ENCODE peak calls at places on chromosomes 2 and 18, in four cellular contexts. One of them, this sample, is unnamed.

GRCh38 chr2:69945900-69946299 is 15.5 kb downstream of the ASPRV1 start:
- DNase-seq in GM12878: no peak
- DNase-seq in K562: no peak
- DNase-seq in HepG2: no peak
- DNase-seq in this sample: no peak

GRCh38 chr2:206824219-206824618 is 58.8 kb downstream of the FASTKD2 start:
- DNase-seq in K562: no peak
- DNase-seq in HepG2: no peak
- DNase-seq in GM12878: no peak
- DNase-seq in this sample: no peak

GRCh38 chr2:229340086-229340760 is 69.1 kb upstream of the PID1 start:
- DNase-seq in GM12878: no peak
- DNase-seq in HepG2: no peak
- DNase-seq in K562: no peak
- DNase-seq in this sample: no peak

GRCh38 chr18:74082476-74083070 is 65.1 kb downstream of the FBXO15 start:
- DNase-seq in HepG2: peak
- DNase-seq in GM12878: peak
- DNase-seq in K562: no peak
- DNase-seq in this sample: peak

GRCh38 chr2:201233192-201234166 is 26.9 kb upstream of the CASP8 start:
- DNase-seq in K562: peak
- DNase-seq in GM12878: peak
- DNase-seq in HepG2: peak
- DNase-seq in this sample: peak

GRCh38 chr2:109376115-109376514 is 237.7 kb downstream of the SEPTIN10 start:
- DNase-seq in GM12878: no peak
- DNase-seq in K562: no peak
- DNase-seq in HepG2: no peak
- DNase-seq in this sample: no peak

GRCh38 chr18:23629444-23629946 is 33.2 kb downstream of the ANKRD29 start:
- DNase-seq in K562: no peak
- DNase-seq in HepG2: peak
- DNase-seq in GM12878: peak
- DNase-seq in this sample: no peak

GRCh38 chr18:2337552-2338141 is 233.7 kb downstream of the METTL4 start:
- DNase-seq in HepG2: peak
- DNase-seq in K562: peak
- DNase-seq in GM12878: no peak
- DNase-seq in this sample: peak

GRCh38 chr2:179422037-179422643 is 157.5 kb upstream of the SESTD1 start:
- DNase-seq in HepG2: peak
- DNase-seq in K562: no peak
- DNase-seq in GM12878: no peak
- DNase-seq in this sample: peak

GRCh38 chr2:65896446-65896845 is 464.0 kb upstream of the SPRED2 start:
- DNase-seq in GM12878: no peak
- DNase-seq in K562: no peak
- DNase-seq in HepG2: no peak
- DNase-seq in this sample: no peak

GRCh38 chr2:239598011-239598731 is 197.4 kb upstream of the HDAC4 start:
- DNase-seq in K562: no peak
- DNase-seq in HepG2: no peak
- DNase-seq in GM12878: no peak
- DNase-seq in this sample: no peak

GRCh38 chr18:38019292-38019691 is 453.7 kb upstream of the CELF4 start:
- DNase-seq in GM12878: no peak
- DNase-seq in HepG2: no peak
- DNase-seq in K562: no peak
- DNase-seq in this sample: no peak

GRCh38 chr2:149849133-149849532 is 261.6 kb upstream of the MMADHC start:
- DNase-seq in GM12878: no peak
- DNase-seq in HepG2: no peak
- DNase-seq in K562: no peak
- DNase-seq in this sample: no peak

GRCh38 chr2:160407393-160408204 is 86.0 kb downstream of the RBMS1 start:
- DNase-seq in K562: peak
- DNase-seq in GM12878: no peak
- DNase-seq in HepG2: peak
- DNase-seq in this sample: peak

GRCh38 chr2:177201919-177202346 is 10.7 kb upstream of the HNRNPA3 start:
- DNase-seq in K562: no peak
- DNase-seq in HepG2: peak
- DNase-seq in GM12878: no peak
- DNase-seq in this sample: no peak

DNA sequence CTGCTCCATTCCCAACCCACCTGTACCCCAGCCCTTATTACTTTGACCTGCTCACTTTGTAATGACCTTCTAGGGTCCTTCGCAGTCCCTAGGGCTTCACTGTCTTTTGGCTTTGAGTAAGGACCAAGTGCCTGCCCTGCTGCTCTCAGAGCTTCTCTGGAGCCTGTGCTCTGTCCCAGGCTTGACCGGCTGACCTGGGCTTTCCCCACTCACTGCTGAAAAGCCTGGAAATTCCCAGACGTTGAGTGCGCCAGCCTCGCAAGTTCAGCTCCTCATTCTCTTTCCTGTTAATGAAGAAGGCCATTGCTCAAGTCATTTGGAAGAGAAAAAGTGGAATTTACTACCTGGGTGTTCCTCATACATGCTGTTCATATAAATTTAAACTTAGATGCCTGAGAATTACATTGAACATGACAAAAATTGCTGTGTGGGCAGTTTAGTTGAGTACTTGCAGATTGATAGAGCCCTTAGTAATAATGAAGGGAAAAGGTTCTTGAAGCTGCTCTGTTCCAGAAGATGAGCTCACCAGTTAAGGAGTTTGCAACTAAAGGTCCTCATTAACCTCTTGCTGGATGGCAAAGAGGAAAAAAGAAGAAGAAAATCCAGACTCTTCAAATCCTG is 149.1 kb upstream of the ALPP start:
- DNase-seq in K562: no peak
- DNase-seq in HepG2: no peak
- DNase-seq in GM12878: no peak
- DNase-seq in this sample: no peak
- TF ChIP-seq CBFB in K562: no peak
- TF ChIP-seq CBFB in HepG2: no peak
- TF ChIP-seq CBFB in GM12878: no peak
- TF ChIP-seq CBFB in this sample: no peak

GRCh38 chr2:9465170-9465569 is 9.2 kb upstream of the IAH1 start:
- DNase-seq in HepG2: no peak
- DNase-seq in GM12878: no peak
- DNase-seq in K562: no peak
- DNase-seq in this sample: no peak

GRCh38 chr2:9463698-9464034 is 10.7 kb upstream of the IAH1 start:
- DNase-seq in GM12878: no peak
- DNase-seq in HepG2: no peak
- DNase-seq in K562: no peak
- DNase-seq in this sample: no peak

GRCh38 chr2:9462313-9462712 is 12.0 kb upstream of the IAH1 start:
- DNase-seq in HepG2: no peak
- DNase-seq in K562: no peak
- DNase-seq in GM12878: no peak
- DNase-seq in this sample: no peak

GRCh38 chr2:9460441-9461017 is 13.8 kb upstream of the IAH1 start:
- DNase-seq in K562: no peak
- DNase-seq in GM12878: no peak
- DNase-seq in HepG2: no peak
- DNase-seq in this sample: no peak

DNA sequence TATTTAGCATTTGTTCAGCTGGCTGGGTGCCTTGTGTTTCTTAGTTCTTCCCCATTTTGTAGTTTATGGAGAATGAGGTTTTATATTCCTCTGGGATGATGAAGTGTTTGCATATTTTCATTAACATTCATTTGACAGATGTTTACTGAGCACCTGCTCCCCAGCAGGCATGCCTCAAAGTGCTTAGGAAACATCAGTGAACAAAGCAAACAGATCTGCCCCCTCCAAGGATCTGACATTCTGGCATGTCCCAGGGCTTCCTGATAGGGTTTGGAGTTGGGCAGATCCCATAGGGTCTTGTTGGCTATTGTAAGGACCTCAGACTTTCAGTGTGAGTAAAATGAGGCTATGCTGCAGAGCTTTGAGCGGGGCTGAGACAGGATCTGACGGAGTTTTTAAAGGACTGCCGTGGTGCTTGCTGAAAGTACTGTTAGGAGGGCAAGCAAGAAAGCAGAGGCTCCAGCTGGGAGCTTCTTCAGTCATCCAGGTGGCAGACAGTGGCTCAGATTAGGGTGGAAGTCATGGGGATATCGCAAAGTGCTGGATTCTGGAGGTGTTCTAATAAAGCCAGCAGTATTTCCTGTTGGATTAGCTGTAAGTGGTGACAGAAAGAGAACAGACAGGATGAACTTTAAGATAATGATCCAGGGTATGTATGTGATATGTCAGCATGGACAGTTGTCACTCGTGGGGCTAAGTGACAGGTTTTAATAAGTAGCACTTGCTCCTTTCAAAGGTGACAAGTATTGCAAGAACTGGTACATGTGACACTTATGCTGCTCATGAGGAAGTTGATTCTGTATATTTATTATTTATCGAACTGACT is 11.3 kb upstream of the IAH1 start:
- DNase-seq in HepG2: no peak
- DNase-seq in K562: no peak
- DNase-seq in GM12878: no peak
- DNase-seq in this sample: no peak
- TF ChIP-seq NR2C2 in HepG2: no peak
- TF ChIP-seq NR2C2 in K562: no peak
- TF ChIP-seq NR2C2 in GM12878: no peak
- TF ChIP-seq NR2C2 in this sample: no peak

DNA sequence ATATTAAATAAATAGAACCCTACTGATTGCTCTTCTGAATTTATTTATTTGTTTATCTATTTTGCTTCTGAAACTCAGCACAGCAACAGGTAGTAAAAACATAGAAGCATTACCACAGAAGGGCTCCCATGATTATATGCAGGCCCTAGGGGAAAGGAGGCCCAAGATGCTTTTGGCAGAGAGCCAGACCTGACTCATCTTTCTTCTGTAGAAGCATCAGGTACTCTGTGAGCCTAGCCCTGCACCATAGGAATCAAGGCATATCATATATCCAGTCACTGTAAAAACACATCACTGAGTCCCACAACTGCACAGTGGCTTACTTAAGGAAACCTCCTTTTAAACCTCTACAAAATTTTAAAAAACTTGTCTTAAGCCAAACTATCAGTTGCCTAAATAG is 1.8 kb downstream of the SCN9A start:
- DNase-seq in K562: peak
- DNase-seq in GM12878: no peak
- DNase-seq in HepG2: peak
- DNase-seq in this sample: no peak
- TF ChIP-seq CBFB in K562: no peak
- TF ChIP-seq CBFB in GM12878: no peak
- TF ChIP-seq CBFB in HepG2: no peak
- TF ChIP-seq CBFB in this sample: no peak

DNA sequence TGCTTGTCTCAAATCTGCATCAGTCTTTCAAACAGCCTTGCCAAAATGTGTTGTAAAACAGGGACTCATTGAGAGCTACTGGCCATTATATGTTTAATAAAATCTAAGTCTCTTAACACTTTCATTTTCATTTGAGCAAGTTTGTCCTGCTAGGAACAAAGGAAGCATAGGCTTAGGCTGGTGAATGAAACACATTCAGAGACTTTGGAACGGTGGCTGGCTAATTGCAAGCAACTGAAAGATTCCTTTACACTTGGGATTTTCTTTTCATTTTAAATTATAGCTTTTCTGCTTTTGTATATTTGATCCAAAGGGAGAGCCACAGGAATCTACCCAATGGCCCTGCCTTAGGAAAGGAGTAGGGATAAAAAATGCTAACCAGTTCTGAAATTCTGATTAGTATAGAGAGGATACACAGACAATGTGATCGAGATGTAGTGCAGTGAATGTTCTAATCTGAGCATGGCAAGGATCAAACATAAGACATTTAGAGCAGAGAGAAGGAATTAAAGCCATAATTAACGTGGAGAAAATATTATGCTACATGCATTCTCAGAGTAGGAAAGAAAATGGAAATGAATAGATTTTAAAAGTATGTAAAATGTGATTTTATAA is 911.4 kb upstream of the SLC39A10 start:
- DNase-seq in GM12878: no peak
- DNase-seq in K562: no peak
- DNase-seq in HepG2: no peak
- DNase-seq in this sample: no peak
- TF ChIP-seq NR2C2 in GM12878: no peak
- TF ChIP-seq NR2C2 in K562: no peak
- TF ChIP-seq NR2C2 in HepG2: no peak
- TF ChIP-seq NR2C2 in this sample: no peak

GRCh38 chr2:132033949-132034348 is 127.8 kb downstream of the ANKRD30BL start:
- DNase-seq in GM12878: no peak
- DNase-seq in K562: no peak
- DNase-seq in HepG2: no peak
- DNase-seq in this sample: no peak

GRCh38 chr2:132034646-132035045 is 127.1 kb downstream of the ANKRD30BL start:
- DNase-seq in GM12878: no peak
- DNase-seq in HepG2: no peak
- DNase-seq in K562: no peak
- DNase-seq in this sample: no peak

GRCh38 chr2:132033365-132033764 is 128.4 kb downstream of the ANKRD30BL start:
- DNase-seq in K562: no peak
- DNase-seq in GM12878: no peak
- DNase-seq in HepG2: no peak
- DNase-seq in this sample: no peak

GRCh38 chr2:132037527-132038178 is 124.1 kb downstream of the ANKRD30BL start:
- DNase-seq in K562: peak
- DNase-seq in HepG2: no peak
- DNase-seq in GM12878: no peak
- DNase-seq in this sample: peak

GRCh38 chr2:132038179-132038882 is 123.4 kb downstream of the ANKRD30BL start:
- DNase-seq in GM12878: no peak
- DNase-seq in HepG2: no peak
- DNase-seq in K562: no peak
- DNase-seq in this sample: peak
- TF ChIP-seq CBFB in GM12878: no peak
- TF ChIP-seq CBFB in HepG2: no peak
- TF ChIP-seq CBFB in K562: no peak
- TF ChIP-seq CBFB in this sample: no peak

DNA sequence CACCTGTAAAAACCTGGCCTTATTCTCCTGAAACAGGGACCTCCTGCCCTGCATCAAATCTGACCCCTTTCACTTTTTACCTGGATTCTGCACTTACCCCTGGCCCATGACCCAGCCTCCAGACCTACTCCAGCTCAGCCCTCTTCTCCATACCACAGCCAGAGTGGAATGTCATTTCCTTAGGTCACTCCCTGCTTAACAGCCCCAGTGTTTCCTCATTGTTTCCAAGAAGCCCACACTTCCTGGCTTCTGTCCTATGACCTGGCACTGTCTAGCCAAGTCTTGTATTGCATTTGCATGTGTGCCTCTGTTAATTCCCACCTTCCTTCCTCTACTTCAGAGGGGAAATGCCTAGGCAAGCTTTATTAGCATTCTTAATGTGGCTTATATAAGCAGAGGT is 51.4 kb upstream of the TRIB2 start:
- DNase-seq in K562: no peak
- DNase-seq in HepG2: no peak
- DNase-seq in GM12878: no peak
- DNase-seq in this sample: no peak
- TF ChIP-seq NR2C2 in K562: no peak
- TF ChIP-seq NR2C2 in HepG2: no peak
- TF ChIP-seq NR2C2 in GM12878: no peak
- TF ChIP-seq NR2C2 in this sample: no peak

This sample was measured in WTC11.